ENCODE peak calls at places on chromosomes 4 and X, in nine cellular contexts. Y is SW480; M is MV-4-11; G is bronchial epithelial cell; S is activated CD8-positive, alpha-beta memory T cell treated with anti-CD3 and anti-CD28 coated beads for 48 hours; Z is NCI-H1694; J is ecto neural progenitor cell; X is NAMALWA; E is naive thymus-derived CD8-positive, alpha-beta T cell. R is an unnamed sample.

GRCh38 chr4:152189451-152190179 is 346.3 kb downstream of the FBXW7 start:
- DNase-seq in M (no peak), E (no peak), Z (no peak), J (no peak), Y (no peak), X (no peak), S (no peak), G (no peak), R (no peak)

GRCh38 chrX:130654409-130654970 is 248.5 kb downstream of the ENOX2 start:
- DNase-seq in Y (no peak), X (no peak), S (no peak), J (no peak), G (no peak), M (no peak), Z (no peak), E (no peak), R (no peak)

GRCh38 chrX:9519546-9520210 is 54.8 kb downstream of the TBL1X start:
- DNase-seq in Z (no peak), M (no peak), E (no peak), S (no peak), X (no peak), J (no peak), Y (no peak), G (no peak), R (no peak)

GRCh38 chr4:149522031-149522430 is 293.6 kb downstream of the IQCM start:
- DNase-seq in X (no peak), E (no peak), S (no peak), Z (no peak), J (no peak), G (no peak), M (no peak), Y (no peak), R (no peak)

GRCh38 chr4:77100234-77100633 is 24.4 kb upstream of the CCNI start:
- DNase-seq in E (no peak), Z (no peak), G (no peak), J (no peak), M (no peak), X (no peak), Y (no peak), S (no peak), R (peak)

GRCh38 chr4:70761276-70761816 is 39.6 kb downstream of the RUFY3 start:
- DNase-seq in X (no peak), Y (no peak), E (no peak), S (no peak), Z (no peak), M (no peak), G (no peak), J (no peak), R (no peak)

GRCh38 chrX:122622800-122623199 is 561.3 kb upstream of the GRIA3 start:
- DNase-seq in M (no peak), Y (no peak), Z (no peak), X (no peak), E (no peak), G (no peak), S (no peak), J (no peak), R (no peak)

GRCh38 chrX:22399793-22400192 is 127.1 kb downstream of the CBLL2 start:
- DNase-seq in E (no peak), J (no peak), Y (peak), M (no peak), X (no peak), G (peak), Z (no peak), S (no peak), R (no peak)

R was measured in endothelial cell.